ENCODE peak calls at places on chromosomes 13 and 19, in nine cellular contexts. R is NCI-H460; F is body of pancreas; D is mesothelial cell of epicardium; Z is substantia nigra; T is central memory CD4-positive, alpha-beta T cell; I is NCI-H510A; C is pancreas; N is stimulated activated CD4-positive, alpha-beta T cell treated with anti-CD3 and anti-CD28 coated beads, TNF-alpha, amount 100 ng/mL, for 48 hours. P is an unnamed sample.
A peak's percentile ranks its signal among the peaks of the same experiment; 100 is the strongest.

GRCh38 chr19:29665826-29666633 is 769 bp downstream of the PLEKHF1 start:
- DNase-seq in R (no peak), F (peak; percentile 40), D (no peak), Z (no peak), T (peak; percentile 26), I (no peak), C (no peak), N (no peak), P (peak; percentile 45)

GRCh38 chr19:49142866-49143335 is 12.3 kb downstream of the HRC start:
- DNase-seq in R (peak; percentile 86), F (peak; percentile 94), D (peak; percentile 88), Z (peak; percentile 85), T (no peak), I (peak; percentile 80), C (peak; percentile 86), N (peak; percentile 44), P (peak; percentile 92)

GRCh38 chr19:38970664-38971532 is 4.6 kb downstream of the FBXO17 start:
- DNase-seq in R (no peak), F (no peak), D (no peak), Z (no peak), T (no peak), I (no peak), C (no peak), N (no peak), P (no peak)

GRCh38 chr13:29369060-29369743 is 226.3 kb downstream of the SLC7A1 start:
- DNase-seq in R (peak; percentile 40), F (peak; percentile 16), D (no peak), Z (no peak), T (no peak), I (no peak), C (no peak), N (no peak), P (peak; percentile 25)

GRCh38 chr19:47757617-47758432 is 12.5 kb downstream of the NOP53 start:
- DNase-seq in R (no peak), F (no peak), D (no peak), Z (no peak), T (no peak), I (no peak), C (no peak), N (no peak), P (no peak)

GRCh38 chr13:42876270-42876714 is 94.9 kb downstream of the FAM216B start:
- DNase-seq in R (no peak), F (no peak), D (no peak), Z (no peak), T (no peak), I (no peak), C (no peak), N (no peak), P (no peak)

GRCh38 chr19:10364644-10365043 is 15.7 kb downstream of the TYK2 start:
- DNase-seq in R (no peak), F (no peak), D (no peak), Z (peak; percentile 58), T (no peak), I (no peak), C (no peak), N (no peak), P (no peak)

GRCh38 chr13:30026093-30026492 is 175.7 kb upstream of the UBL3 start:
- DNase-seq in R (no peak), F (no peak), D (no peak), Z (no peak), T (no peak), I (no peak), C (no peak), N (no peak), P (no peak)

GRCh38 chr13:75357576-75358295 is 124.2 kb downstream of the TBC1D4 start:
- DNase-seq in R (peak; percentile 70), F (peak; percentile 18), D (no peak), Z (no peak), T (peak; percentile 45), I (no peak), C (no peak), N (peak; percentile 17), P (peak; percentile 32)

GRCh38 chr13:107906131-107906530 is 309.2 kb downstream of the LIG4 start:
- DNase-seq in R (no peak), F (no peak), D (no peak), Z (no peak), T (no peak), I (no peak), C (no peak), N (no peak), P (no peak)